ENCODE peak calls at places on chromosomes 5 and 9, in ten cellular contexts. Z is AG10803, L is GM20000, V is GM12864, X is pancreas, F is fibroblast of villous mesenchyme, J is transverse colon, K is fibroblast of lung, C is cardiac muscle cell, U is H1. E is an unnamed sample.
A peak's percentile ranks its signal among the peaks of the same experiment; 100 is the strongest.

GRCh38 chr9:33923998-33924701 is 107.2 kb downstream of the UBE2R2 start:
- DNase-seq in X (peak; percentile 81), K (no peak), V (no peak), U (no peak), Z (no peak), C (no peak), F (no peak), L (no peak), J (no peak), E (no peak)

GRCh38 chr9:4117835-4118610 is 181.8 kb downstream of the GLIS3 start:
- DNase-seq in X (peak; percentile 73), J (peak; percentile 19), U (peak; percentile 89), V (peak; percentile 7), K (no peak), F (no peak), C (no peak), L (peak; percentile 76), Z (no peak), E (peak; percentile 69)

GRCh38 chr5:17223375-17224185 is 6.1 kb downstream of the BASP1 start:
- DNase-seq in X (no peak), J (no peak), K (no peak), L (peak; percentile 30), C (no peak), U (no peak), F (no peak), V (no peak), Z (peak; percentile 32), E (peak; percentile 31)

GRCh38 chr9:98806394-98807069 is 938 bp upstream of the GALNT12 start:
- DNase-seq in U (no peak), X (no peak), K (peak; percentile 40), F (peak; percentile 18), C (no peak), L (no peak), J (no peak), V (no peak), Z (peak; percentile 9), E (no peak)

GRCh38 chr9:89183146-89183545 is 4.5 kb upstream of the SHC3 start:
- DNase-seq in Z (no peak), F (no peak), V (no peak), X (no peak), C (no peak), J (no peak), K (no peak), L (no peak), U (no peak), E (no peak)

GRCh38 chr5:154758977-154759376 is 3.8 kb downstream of the LARP1 start:
- DNase-seq in K (no peak), J (no peak), V (no peak), F (no peak), L (no peak), Z (no peak), C (no peak), X (no peak), U (no peak), E (no peak)

GRCh38 chr5:33649801-33650482 is 209.2 kb downstream of the TARS1 start:
- DNase-seq in X (no peak), C (no peak), V (no peak), U (no peak), Z (peak; percentile 95), L (no peak), K (peak; percentile 33), F (peak; percentile 51), J (no peak), E (no peak)

GRCh38 chr5:76617229-76617628 is 6.0 kb downstream of the F2RL2 start:
- DNase-seq in Z (no peak), J (no peak), U (no peak), C (no peak), F (no peak), V (no peak), K (peak; percentile 13), X (no peak), L (no peak), E (no peak)

GRCh38 chr9:93958875-93959682 is 3.9 kb upstream of the BARX1 start:
- DNase-seq in K (peak; percentile 34), V (no peak), Z (peak; percentile 19), L (peak; percentile 56), X (peak; percentile 75), U (peak; percentile 75), J (no peak), C (no peak), F (peak; percentile 24), E (peak; percentile 58)

GRCh38 chr5:125848746-125849145 is 574.5 kb upstream of the GRAMD2B start:
- DNase-seq in Z (no peak), C (no peak), V (no peak), U (no peak), F (no peak), X (no peak), L (no peak), K (no peak), J (no peak), E (no peak)

GRCh38 chr5:127311349-127311748 is 20.8 kb downstream of the MEGF10 start:
- DNase-seq in K (no peak), U (no peak), L (no peak), J (no peak), V (no peak), F (no peak), Z (no peak), X (no peak), C (no peak), E (no peak)

GRCh38 chr9:133458643-133459312 is 1.0 kb upstream of the CACFD1 start:
- DNase-seq in L (no peak), V (no peak), U (no peak), Z (no peak), F (no peak), K (no peak), J (no peak), X (no peak), C (no peak), E (no peak)

GRCh38 chr9:28260331-28260730 is 687.0 kb upstream of the C9orf72 start:
- DNase-seq in C (no peak), L (no peak), K (no peak), U (no peak), J (no peak), Z (no peak), X (no peak), V (no peak), F (no peak), E (no peak)

GRCh38 chr5:128224336-128224735 is 140.8 kb downstream of the SLC12A2 start:
- DNase-seq in J (no peak), L (no peak), X (no peak), V (no peak), F (no peak), K (peak; percentile 28), Z (peak; percentile 20), U (no peak), C (no peak), E (no peak)

DNA sequence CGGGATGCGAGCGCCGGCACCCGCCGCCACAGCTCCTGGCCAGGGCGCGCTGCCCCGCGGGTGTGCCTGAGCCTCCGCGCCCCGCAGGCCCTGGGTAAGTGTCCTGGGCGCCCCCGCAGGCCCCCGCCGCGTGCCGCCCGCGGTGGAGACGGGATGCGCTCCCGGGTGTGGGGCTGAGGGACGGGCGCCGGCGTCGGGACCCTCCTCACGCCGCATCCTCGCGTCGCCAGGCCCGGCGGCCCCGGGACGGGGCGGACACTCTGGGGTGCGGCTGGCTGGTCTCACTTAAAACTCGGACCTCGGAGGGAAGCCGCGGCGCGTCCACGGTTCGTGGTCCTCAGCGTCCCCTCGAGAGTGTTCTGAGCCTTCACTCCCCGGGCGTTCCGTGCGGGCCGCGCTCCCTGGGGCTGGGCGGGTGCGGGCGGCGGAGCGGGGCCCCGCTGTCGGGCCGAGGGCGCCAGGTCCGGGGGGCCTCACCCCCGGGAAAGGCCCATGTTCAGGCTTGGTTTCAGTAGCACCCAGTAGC is 275 bp downstream of the AHRR start:
- DNase-seq in K (no peak), J (no peak), F (no peak), V (no peak), L (peak; percentile 65), U (no peak), Z (no peak), C (no peak), X (peak; percentile 75), E (peak; percentile 49)
- TF ChIP-seq CTCF in K (no peak), J (no peak), F (no peak), V (no peak), L (no peak), U (no peak), Z (no peak), C (no peak), X (no peak), E (no peak)

DNA sequence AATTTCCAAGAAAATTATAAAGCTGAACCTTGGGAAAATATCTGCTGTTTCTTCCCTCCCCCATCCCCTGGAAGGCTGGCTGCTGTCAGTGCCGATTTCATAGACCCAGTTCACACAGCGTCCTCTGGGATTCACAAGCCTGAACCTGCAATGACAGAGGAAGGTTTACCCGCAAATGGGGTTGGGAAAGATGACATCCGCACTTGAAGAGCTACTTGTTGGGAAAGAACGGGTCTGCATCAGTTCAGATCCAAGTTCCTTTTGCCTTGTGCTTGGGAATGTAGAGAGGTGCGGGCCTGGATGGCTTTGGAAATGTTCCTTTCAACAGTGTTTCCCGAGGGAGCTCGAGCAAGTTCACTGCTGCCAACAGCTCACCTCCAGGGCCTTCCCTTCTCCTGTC is 13.9 kb downstream of the PCDH12 start:
- DNase-seq in K (no peak), F (no peak), Z (no peak), C (no peak), L (no peak), X (no peak), V (no peak), J (no peak), U (no peak), E (no peak)
- TF ChIP-seq CTCF in K (no peak), F (no peak), Z (no peak), C (no peak), L (no peak), X (no peak), V (no peak), J (no peak), U (no peak), E (no peak)

DNA sequence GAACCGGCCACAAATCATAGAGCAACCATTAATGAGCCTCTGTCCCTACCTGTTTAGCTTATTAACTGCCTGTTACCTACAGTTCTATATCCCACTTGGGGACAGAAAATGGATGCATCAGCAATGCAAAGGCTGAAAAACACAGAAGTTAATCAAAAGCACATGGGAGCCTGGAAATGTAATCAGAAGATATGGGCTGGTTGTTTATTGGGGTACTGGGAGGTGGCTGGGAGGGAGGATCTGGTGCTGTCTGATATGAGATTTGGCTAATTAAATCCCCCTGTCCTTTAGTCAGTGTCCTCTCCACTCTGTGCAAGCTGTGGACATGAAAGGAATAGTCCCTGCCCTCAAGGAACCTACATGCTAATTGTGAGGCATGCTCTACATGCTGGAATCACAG is 235.0 kb downstream of the MAN2A1 start:
- DNase-seq in L (no peak), C (no peak), J (no peak), V (no peak), F (no peak), X (no peak), U (no peak), K (no peak), Z (no peak), E (no peak)
- TF ChIP-seq CTCF in L (no peak), C (no peak), J (no peak), V (no peak), F (no peak), X (no peak), U (no peak), K (no peak), Z (no peak), E (no peak)

DNA sequence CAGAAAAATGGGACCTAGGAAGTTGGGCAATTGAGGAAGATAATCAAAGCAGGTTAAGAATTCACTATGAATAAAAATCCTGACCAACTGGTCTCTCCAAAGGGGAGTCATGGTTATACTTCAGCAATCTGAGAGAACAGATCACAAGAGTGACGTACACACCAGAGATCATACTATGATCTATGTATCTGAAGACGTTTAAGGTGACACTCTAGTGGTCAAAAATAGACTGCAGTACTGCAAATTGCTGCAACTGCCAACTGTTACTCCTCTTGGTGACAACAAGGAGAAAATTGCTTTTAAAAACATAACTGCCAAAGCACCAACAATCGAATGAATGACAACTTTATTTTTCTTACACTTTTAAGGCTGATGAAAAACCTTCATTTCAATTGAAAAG is 4.9 kb downstream of the AK6 start:
- DNase-seq in C (no peak), U (no peak), L (peak; percentile 25), F (no peak), X (no peak), V (no peak), Z (peak; percentile 9), K (peak; percentile 13), J (no peak), E (no peak)
- TF ChIP-seq CTCF in C (peak; percentile 27), U (no peak), L (no peak), F (peak; percentile 39), X (no peak), V (peak; percentile 63), Z (peak; percentile 42), K (no peak), J (peak; percentile 48), E (peak; percentile 13)

E was measured in GM13977.